ENCODE peak calls at places on chromosomes 2 and 18, in four cellular contexts. W is spleen, K is body of pancreas, Z is sigmoid colon. U is an unnamed sample. For H3K4me1, the result is how much of the 10 kb centered on the place peaks cover.

GRCh38 chr18:24414349-24415003 is 12.0 kb upstream of the IMPACT start:
- DNase-seq in W (no peak), K (no peak), Z (no peak), U (no peak)

GRCh38 chr2:42876280-42876840 is 84.0 kb upstream of the HAAO start:
- DNase-seq in W (no peak), K (no peak), Z (peak), U (peak)

GRCh38 chr2:121185571-121186074 is 99.4 kb downstream of the TFCP2L1 start:
- DNase-seq in W (no peak), K (no peak), Z (no peak), U (no peak)

GRCh38 chr2:102336502-102336945 is 19.1 kb upstream of the IL18R1 start:
- DNase-seq in W (no peak), K (no peak), Z (no peak), U (no peak)

GRCh38 chr18:33673689-33674088 is 95.7 kb downstream of the ASXL3 start:
- DNase-seq in W (no peak), K (no peak), Z (no peak), U (no peak)

GRCh38 chr2:161208527-161209139 is 48.4 kb downstream of the TANK start:
- DNase-seq in W (no peak), K (no peak), Z (no peak), U (no peak)

GRCh38 chr2:105076121-105076520 is 38.3 kb downstream of the MRPS9 start:
- DNase-seq in W (no peak), K (no peak), Z (no peak), U (no peak)

GRCh38 chr18:51162617-51163016 is 34.9 kb downstream of the MEX3C start:
- DNase-seq in W (no peak), K (no peak), Z (no peak), U (no peak)

GRCh38 chr2:238259085-238260020 is 19.5 kb upstream of the HES6 start:
- DNase-seq in W (no peak), K (no peak), Z (no peak), U (no peak)

GRCh38 chr2:105329561-105330495 is at the start of gene TGFBRAP1:
- DNase-seq in W (peak), K (peak), Z (peak), U (no peak)

GRCh38 chr18:6397931-6398566 is 16.7 kb downstream of the L3MBTL4 start:
- DNase-seq in W (no peak), K (no peak), Z (no peak), U (no peak)

GRCh38 chr2:221571108-221571390 is 1.1 kb downstream of the EPHA4 start:
- DNase-seq in W (peak), K (no peak), Z (no peak), U (no peak)

GRCh38 chr2:215917953-215918620 is 95.3 kb downstream of the MREG start:
- DNase-seq in W (no peak), K (no peak), Z (no peak), U (no peak)

GRCh38 chr2:218883491-218884490 is 3.1 kb downstream of the WNT10A start:
- DNase-seq in W (peak), K (no peak), Z (no peak), U (no peak)

GRCh38 chr18:13386891-13387801 is 168.6 kb downstream of the LDLRAD4 start:
- DNase-seq in W (no peak), K (no peak), Z (peak), U (peak)

GRCh38 chr2:9832586-9832985 is 10.7 kb upstream of the TAF1B start:
- DNase-seq in W (no peak), K (no peak), Z (no peak), U (no peak)

GRCh38 chr2:106012591-106013347 is 181.3 kb downstream of the UXS1 start:
- DNase-seq in W (no peak), K (no peak), Z (no peak), U (peak)

GRCh38 chr2:28403388-28403956 is 10.8 kb downstream of the FOSL2 start:
- DNase-seq in W (no peak), K (no peak), Z (peak), U (no peak)

GRCh38 chr2:112055833-112056625 is 960 bp downstream of the TMEM87B start:
- DNase-seq in W (no peak), K (peak), Z (peak), U (no peak)
- TF ChIP-seq POLR2A in W (no peak), K (peak), Z (no peak), U (no peak)

DNA sequence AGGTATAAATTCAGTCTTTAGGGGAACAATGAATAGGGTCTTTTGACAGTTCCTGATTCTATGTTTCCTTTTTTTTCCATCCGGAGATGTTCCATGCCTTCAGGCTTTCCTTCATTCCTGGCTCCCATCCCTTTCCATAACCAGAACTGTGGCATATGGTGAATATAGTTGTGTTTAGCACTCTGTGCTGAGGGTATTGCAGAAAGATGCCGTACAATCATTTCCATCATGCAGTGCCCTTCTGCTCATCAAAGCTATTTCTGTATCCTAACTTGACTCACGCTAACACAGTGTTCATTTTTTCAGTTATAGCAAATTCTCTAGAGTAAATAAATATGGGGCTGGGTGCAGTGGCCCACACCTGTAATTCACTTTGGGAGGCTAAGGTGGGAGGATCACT is 131.9 kb upstream of the EML6 start:
- DNase-seq in W (no peak), K (no peak), Z (no peak), U (no peak)
- H3K4me1 ChIP-seq in W (half or more), K (half or more), Z (under half), U (half or more)

GRCh38 chr2:27053321-27053720 is 1.9 kb downstream of the AGBL5 start:
- DNase-seq in W (peak), K (no peak), Z (no peak), U (no peak)

GRCh38 chr2:27051902-27052645 is 606 bp downstream of the AGBL5 start:
- DNase-seq in W (peak), K (peak), Z (peak), U (no peak)

GRCh38 chr2:27050281-27050995 is 1.0 kb upstream of the AGBL5 start:
- DNase-seq in W (peak), K (peak), Z (peak), U (no peak)

GRCh38 chr2:27050996-27051901 is at the start of gene AGBL5:
- DNase-seq in W (peak), K (peak), Z (peak), U (peak)

GRCh38 chr2:27049422-27050280 is 1.8 kb upstream of the AGBL5 start:
- DNase-seq in W (peak), K (peak), Z (peak), U (no peak)
- TF ChIP-seq POLR2A in W (no peak), K (no peak), Z (no peak), U (no peak)

DNA sequence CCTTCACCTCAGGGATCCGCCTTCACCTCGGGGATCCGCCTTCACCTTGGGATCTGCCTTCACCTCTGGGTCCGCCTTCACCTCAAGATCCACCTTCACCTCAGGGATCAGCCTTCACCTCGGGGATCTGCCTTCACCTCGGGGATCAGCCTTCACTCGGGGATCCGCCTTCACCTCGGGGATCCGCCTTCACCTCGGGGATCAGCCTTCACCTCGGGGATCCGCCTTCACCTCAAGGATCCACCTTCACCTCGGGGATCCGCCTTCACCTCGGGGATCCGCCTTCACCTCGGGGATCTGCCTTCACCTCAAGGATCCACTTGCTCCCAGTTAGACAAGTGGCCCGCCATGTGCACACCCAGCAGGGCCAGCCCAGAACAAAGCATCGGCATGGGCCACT is 7.3 kb downstream of the KIF1A start:
- DNase-seq in W (peak), K (no peak), Z (no peak), U (no peak)
- H3K4me1 ChIP-seq in W (under half), K (under half), Z (under half), U (under half)

GRCh38 chr2:8661235-8661634 is 20.6 kb upstream of the ID2 start:
- DNase-seq in W (no peak), K (no peak), Z (no peak), U (no peak)

GRCh38 chr2:8659735-8660492 is 21.9 kb upstream of the ID2 start:
- DNase-seq in W (no peak), K (no peak), Z (no peak), U (no peak)

GRCh38 chr2:8657423-8658062 is 24.3 kb upstream of the ID2 start:
- DNase-seq in W (peak), K (no peak), Z (peak), U (no peak)

GRCh38 chr2:8658064-8658862 is 23.6 kb upstream of the ID2 start:
- DNase-seq in W (no peak), K (no peak), Z (peak), U (no peak)

DNA sequence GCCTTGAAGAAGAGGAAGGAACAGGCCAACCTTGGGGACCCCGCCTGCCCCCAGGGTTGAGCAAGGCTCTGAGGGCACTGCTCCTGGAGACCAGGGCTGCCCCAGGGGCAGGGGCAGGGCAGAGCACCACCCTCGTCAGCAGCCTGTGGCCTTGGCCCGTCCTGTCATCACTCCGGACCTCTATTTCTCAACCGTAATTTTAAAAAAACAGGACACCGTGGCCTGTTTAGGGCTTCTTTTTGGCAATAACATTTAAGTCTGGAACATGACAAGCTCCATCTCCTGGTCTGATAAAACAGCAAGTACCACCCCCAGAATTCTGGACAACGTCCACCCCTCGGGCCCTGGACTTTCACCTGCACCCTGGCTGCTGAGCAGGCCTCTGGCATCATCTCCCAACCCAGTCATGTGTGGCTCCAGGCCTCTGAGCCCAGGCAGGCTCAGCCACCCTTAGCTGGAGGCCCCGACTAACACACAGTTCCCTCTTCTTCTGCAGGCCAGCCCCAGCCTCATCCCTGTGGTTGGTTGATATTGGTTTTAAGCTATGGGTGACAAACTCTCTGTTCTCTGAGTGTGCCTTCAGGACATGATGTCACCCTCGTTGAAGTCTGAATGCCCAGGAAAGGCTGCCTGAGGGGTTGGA is 22.6 kb upstream of the ID2 start:
- DNase-seq in W (no peak), K (no peak), Z (no peak), U (no peak)
- TF ChIP-seq POLR2A in W (no peak), K (no peak), Z (no peak), U (no peak)

DNA sequence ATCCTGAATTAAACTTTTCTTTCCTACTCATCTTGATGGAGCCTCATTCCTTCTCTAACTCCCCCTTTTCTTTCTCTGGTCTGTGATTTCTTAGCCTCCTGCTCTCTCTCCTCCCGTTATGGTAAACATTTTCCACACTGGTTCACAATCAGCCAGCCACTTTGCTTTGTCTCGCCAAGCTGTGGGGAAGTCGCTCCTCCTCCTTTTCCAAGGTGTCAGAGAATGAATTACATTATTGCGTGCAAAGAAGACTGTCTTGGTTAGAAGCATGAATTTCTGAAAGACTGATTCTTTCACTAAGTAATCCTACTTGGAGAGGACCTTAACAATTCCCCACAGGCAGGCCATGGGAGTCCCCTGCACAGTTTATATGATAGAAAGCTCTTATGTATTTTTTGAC is 46.1 kb downstream of the RASGRP3 start:
- DNase-seq in W (no peak), K (no peak), Z (no peak), U (no peak)
- H3K4me1 ChIP-seq in W (under half), K (under half), Z (under half), U (under half)

GRCh38 chr2:239273280-239274234 is 127.3 kb downstream of the HDAC4 start:
- DNase-seq in W (peak), K (no peak), Z (no peak), U (no peak)

GRCh38 chr2:239272626-239273025 is 128.2 kb downstream of the HDAC4 start:
- DNase-seq in W (peak), K (no peak), Z (no peak), U (no peak)

GRCh38 chr2:239275871-239276812 is 124.7 kb downstream of the HDAC4 start:
- DNase-seq in W (peak), K (no peak), Z (peak), U (no peak)

GRCh38 chr2:239275037-239275685 is 125.7 kb downstream of the HDAC4 start:
- DNase-seq in W (peak), K (peak), Z (peak), U (no peak)

GRCh38 chr2:239274391-239275001 is 126.3 kb downstream of the HDAC4 start:
- DNase-seq in W (peak), K (no peak), Z (peak), U (no peak)
- TF ChIP-seq POLR2A in W (no peak), K (no peak), Z (no peak), U (no peak)

DNA sequence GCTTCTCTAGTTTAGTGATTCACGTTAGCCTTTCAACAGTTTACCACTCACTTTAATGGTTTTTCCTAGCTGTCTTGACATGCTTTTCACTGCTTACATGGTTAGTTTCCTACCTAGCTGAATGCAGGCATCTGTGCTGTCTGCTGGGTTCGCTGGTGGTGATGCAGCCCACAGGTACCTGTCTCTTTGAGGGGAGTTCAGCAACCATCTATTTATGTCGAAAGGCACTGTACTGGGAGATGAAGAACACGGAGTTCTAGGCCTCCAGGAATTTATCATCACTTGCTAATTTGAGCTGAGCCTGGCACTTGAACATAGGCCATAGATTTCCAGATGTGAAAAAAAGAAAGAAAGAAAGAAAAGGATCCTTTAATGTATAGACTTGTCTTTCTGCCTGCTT is 148.5 kb downstream of the NEDD4L start:
- DNase-seq in W (no peak), K (no peak), Z (no peak), U (no peak)
- H3K4me1 ChIP-seq in W (under half), K (under half), Z (under half), U (under half)

U was measured in vagina.